ENCODE peak calls at places on chromosomes 2 and 18, in nine cellular contexts. P is heart left ventricle, Q is ovary, V is A549, S is transverse colon, A is right lobe of liver, O is body of pancreas, U is HepG2, C is IMR-90. F is an unnamed sample.
A peak's percentile ranks its signal among the peaks of the same experiment; 100 is the strongest.

GRCh38 chr2:33267745-33268144 is 208.7 kb upstream of the RASGRP3 start:
- DNase-seq in S (no peak), P (no peak), V (no peak), U (no peak), A (no peak), C (peak; percentile 39), Q (no peak), O (no peak), F (no peak)

GRCh38 chr18:2570772-2571199 is 519 bp downstream of the METTL4 start:
- DNase-seq in P (peak; percentile 66), Q (peak; percentile 71), C (peak; percentile 64), A (peak; percentile 79), O (peak; percentile 73), S (peak; percentile 75), U (peak; percentile 60), V (peak; percentile 63), F (peak; percentile 69)

GRCh38 chr2:39603436-39603835 is 62.3 kb upstream of the TMEM178A start:
- DNase-seq in O (no peak), Q (no peak), U (no peak), P (no peak), A (no peak), C (peak; percentile 33), S (no peak), V (no peak), F (no peak)

GRCh38 chr2:47300081-47300480 is 102.9 kb upstream of the MSH2 start:
- DNase-seq in V (no peak), Q (no peak), P (no peak), O (no peak), S (no peak), A (no peak), C (no peak), U (no peak), F (no peak)

GRCh38 chr18:11906181-11906580 is 1.9 kb downstream of the MPPE1 start:
- DNase-seq in U (no peak), S (no peak), A (no peak), P (no peak), O (no peak), Q (no peak), V (no peak), C (no peak), F (no peak)

GRCh38 chr2:150486539-150487484 is 655 bp downstream of the RND3 start:
- DNase-seq in C (peak; percentile 24), V (no peak), O (peak; percentile 51), U (no peak), Q (peak; percentile 40), P (peak; percentile 49), S (peak; percentile 54), A (no peak), F (peak; percentile 44)

GRCh38 chr2:110770308-110770695 is 37.9 kb downstream of the ACOXL start:
- DNase-seq in V (no peak), U (no peak), A (no peak), S (no peak), O (peak; percentile 19), Q (no peak), P (no peak), C (no peak), F (no peak)

GRCh38 chr2:22626621-22627020 is 758.4 kb upstream of the KLHL29 start:
- DNase-seq in A (no peak), C (no peak), P (no peak), S (no peak), V (peak; percentile 15), O (peak; percentile 9), Q (no peak), U (no peak), F (no peak)

GRCh38 chr2:200003444-200003843 is 48.1 kb downstream of the MAIP1 start:
- DNase-seq in S (no peak), P (no peak), O (no peak), V (no peak), Q (no peak), A (no peak), U (no peak), C (peak; percentile 23), F (no peak)

GRCh38 chr2:207625014-207625755 is at the start of gene METTL21A:
- DNase-seq in Q (peak; percentile 88), V (peak; percentile 93), P (peak; percentile 89), S (peak; percentile 94), O (peak; percentile 94), C (peak; percentile 86), A (peak; percentile 96), U (peak; percentile 94), F (peak; percentile 86)
- TF ChIP-seq POLR2A in Q (peak; percentile 54), V (peak; percentile 80), P (peak; percentile 86), S (peak; percentile 41), O (peak; percentile 65), C (peak; percentile 89), A (peak; percentile 89), U (peak; percentile 83), F (peak; percentile 80)

DNA sequence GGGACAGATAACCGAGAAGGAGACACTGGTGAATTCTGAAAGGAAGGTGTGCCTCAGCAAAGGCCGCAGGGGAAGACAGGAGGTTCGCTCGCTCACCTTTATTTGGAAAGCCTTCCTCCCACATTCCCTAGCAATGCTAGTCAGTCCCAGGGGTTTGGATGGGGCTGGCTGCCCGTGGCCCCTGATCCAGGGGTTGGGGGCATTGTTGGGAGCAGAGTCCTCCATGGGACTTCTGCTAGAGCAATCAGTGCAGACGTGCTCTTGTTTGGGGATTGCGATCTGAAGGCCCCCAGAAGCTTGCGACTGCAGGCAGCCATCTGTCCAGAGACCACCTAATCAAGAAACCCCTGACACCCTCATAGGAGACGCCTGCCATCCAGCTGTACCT is 6.0 kb upstream of the CYP27C1 start:
- DNase-seq in V (no peak), Q (no peak), C (no peak), P (no peak), U (no peak), O (no peak), A (no peak), S (no peak), F (no peak)
- H3K4me3 ChIP-seq in V (peak overlapping the region; percentile 24), Q (no peak overlapping the region), C (no peak overlapping the region), P (no peak overlapping the region), U (no peak overlapping the region), O (no peak overlapping the region), A (no peak overlapping the region), S (no peak overlapping the region), F (no peak overlapping the region)

GRCh38 chr2:218710687-218711549 is at the start of gene TTLL4:
- DNase-seq in P (peak; percentile 98), C (peak; percentile 93), S (peak; percentile 98), V (peak; percentile 95), Q (peak; percentile 98), O (peak; percentile 98), A (peak; percentile 99), U (peak; percentile 95), F (peak; percentile 98)
- TF ChIP-seq POLR2A in P (peak; percentile 70), C (peak; percentile 56), S (peak; percentile 68), V (peak; percentile 87), Q (peak; percentile 58), O (peak; percentile 78), A (peak; percentile 70), U (peak; percentile 94), F (peak; percentile 73)

GRCh38 chr2:74816540-74817331 is 17.2 kb upstream of the HK2 start:
- DNase-seq in C (no peak), O (no peak), V (no peak), U (peak; percentile 92), S (no peak), P (no peak), Q (no peak), A (no peak), F (no peak)
- H3K4me3 ChIP-seq in C (no peak overlapping the region), O (no peak overlapping the region), V (no peak overlapping the region), U (peak overlapping the region; percentile 43), S (no peak overlapping the region), P (peak overlapping the region; percentile 5), Q (no peak overlapping the region), A (no peak overlapping the region), F (no peak overlapping the region)

GRCh38 chr18:37449618-37450017 is 116.0 kb downstream of the CELF4 start:
- DNase-seq in P (no peak), O (no peak), U (no peak), A (no peak), C (no peak), V (no peak), S (no peak), Q (no peak), F (no peak)
- TF ChIP-seq POLR2A in P (no peak), O (no peak), U (no peak), A (no peak), C (no peak), V (no peak), S (no peak), Q (no peak), F (no peak)

F was measured in uterus.